ENCODE peak calls at places on chromosome 15, in four cellular contexts. One of them, this sample, is unnamed.

GRCh38 chr15:38028869-38029268 is 94.4 kb downstream of the TMCO5A start:
- DNase-seq in nucleus accumbens: no peak
- DNase-seq in stimulated activated CD8-positive, alpha-beta memory T cell treated with anti-CD3 and anti-CD28 coated beads, Interleukin-4, amount 100 ng/mL, for 1 hour: no peak
- DNase-seq in GM12865: no peak
- DNase-seq in this sample: peak; percentile 52

GRCh38 chr15:96124436-96124835 is 206.1 kb upstream of the NR2F2 start:
- DNase-seq in nucleus accumbens: no peak
- DNase-seq in stimulated activated CD8-positive, alpha-beta memory T cell treated with anti-CD3 and anti-CD28 coated beads, Interleukin-4, amount 100 ng/mL, for 1 hour: no peak
- DNase-seq in GM12865: no peak
- DNase-seq in this sample: no peak

GRCh38 chr15:83843511-83843910 is 189.6 kb downstream of the ADAMTSL3 start:
- DNase-seq in nucleus accumbens: no peak
- DNase-seq in stimulated activated CD8-positive, alpha-beta memory T cell treated with anti-CD3 and anti-CD28 coated beads, Interleukin-4, amount 100 ng/mL, for 1 hour: no peak
- DNase-seq in GM12865: no peak
- DNase-seq in this sample: no peak

GRCh38 chr15:58447244-58448010 is 15.6 kb downstream of the LIPC start:
- DNase-seq in nucleus accumbens: no peak
- DNase-seq in stimulated activated CD8-positive, alpha-beta memory T cell treated with anti-CD3 and anti-CD28 coated beads, Interleukin-4, amount 100 ng/mL, for 1 hour: no peak
- DNase-seq in GM12865: peak; percentile 30
- DNase-seq in this sample: peak; percentile 91

GRCh38 chr15:80093854-80094418 is 34.5 kb downstream of the ZFAND6 start:
- DNase-seq in nucleus accumbens: no peak
- DNase-seq in stimulated activated CD8-positive, alpha-beta memory T cell treated with anti-CD3 and anti-CD28 coated beads, Interleukin-4, amount 100 ng/mL, for 1 hour: no peak
- DNase-seq in GM12865: no peak
- DNase-seq in this sample: no peak

GRCh38 chr15:52749250-52749649 is 40.9 kb downstream of the ONECUT1 start:
- DNase-seq in nucleus accumbens: no peak
- DNase-seq in stimulated activated CD8-positive, alpha-beta memory T cell treated with anti-CD3 and anti-CD28 coated beads, Interleukin-4, amount 100 ng/mL, for 1 hour: no peak
- DNase-seq in GM12865: peak; percentile 46
- DNase-seq in this sample: no peak

GRCh38 chr15:33086500-33087141 is 107.9 kb downstream of the FMN1 start:
- DNase-seq in nucleus accumbens: no peak
- DNase-seq in stimulated activated CD8-positive, alpha-beta memory T cell treated with anti-CD3 and anti-CD28 coated beads, Interleukin-4, amount 100 ng/mL, for 1 hour: no peak
- DNase-seq in GM12865: peak; percentile 51
- DNase-seq in this sample: peak; percentile 81

GRCh38 chr15:55742498-55742926 is 440 bp downstream of the PRTG start:
- DNase-seq in nucleus accumbens: peak; percentile 32
- DNase-seq in stimulated activated CD8-positive, alpha-beta memory T cell treated with anti-CD3 and anti-CD28 coated beads, Interleukin-4, amount 100 ng/mL, for 1 hour: no peak
- DNase-seq in GM12865: peak; percentile 9
- DNase-seq in this sample: peak; percentile 48

GRCh38 chr15:48040166-48040817 is 80.5 kb upstream of the SLC24A5 start:
- DNase-seq in nucleus accumbens: peak; percentile 12
- DNase-seq in stimulated activated CD8-positive, alpha-beta memory T cell treated with anti-CD3 and anti-CD28 coated beads, Interleukin-4, amount 100 ng/mL, for 1 hour: no peak
- DNase-seq in GM12865: no peak
- DNase-seq in this sample: peak; percentile 89

GRCh38 chr15:76972420-76973361 is 22.2 kb upstream of the PSTPIP1 start:
- DNase-seq in nucleus accumbens: no peak
- DNase-seq in stimulated activated CD8-positive, alpha-beta memory T cell treated with anti-CD3 and anti-CD28 coated beads, Interleukin-4, amount 100 ng/mL, for 1 hour: no peak
- DNase-seq in GM12865: no peak
- DNase-seq in this sample: no peak

GRCh38 chr15:79901958-79902357 is 5.1 kb upstream of the MTHFS start:
- DNase-seq in nucleus accumbens: no peak
- DNase-seq in stimulated activated CD8-positive, alpha-beta memory T cell treated with anti-CD3 and anti-CD28 coated beads, Interleukin-4, amount 100 ng/mL, for 1 hour: no peak
- DNase-seq in GM12865: peak; percentile 83
- DNase-seq in this sample: no peak

GRCh38 chr15:70409388-70409787 is 311.7 kb upstream of the TLE3 start:
- DNase-seq in nucleus accumbens: no peak
- DNase-seq in stimulated activated CD8-positive, alpha-beta memory T cell treated with anti-CD3 and anti-CD28 coated beads, Interleukin-4, amount 100 ng/mL, for 1 hour: no peak
- DNase-seq in GM12865: no peak
- DNase-seq in this sample: no peak

GRCh38 chr15:70196314-70197291 is 98.9 kb upstream of the TLE3 start:
- DNase-seq in nucleus accumbens: no peak
- DNase-seq in stimulated activated CD8-positive, alpha-beta memory T cell treated with anti-CD3 and anti-CD28 coated beads, Interleukin-4, amount 100 ng/mL, for 1 hour: peak; percentile 17
- DNase-seq in GM12865: peak; percentile 91
- DNase-seq in this sample: no peak

GRCh38 chr15:57245714-57246113 is 130.6 kb upstream of the CGNL1 start:
- DNase-seq in nucleus accumbens: no peak
- DNase-seq in stimulated activated CD8-positive, alpha-beta memory T cell treated with anti-CD3 and anti-CD28 coated beads, Interleukin-4, amount 100 ng/mL, for 1 hour: no peak
- DNase-seq in GM12865: no peak
- DNase-seq in this sample: no peak

GRCh38 chr15:65211157-65211982 is at the start of gene CILP:
- DNase-seq in nucleus accumbens: no peak
- DNase-seq in stimulated activated CD8-positive, alpha-beta memory T cell treated with anti-CD3 and anti-CD28 coated beads, Interleukin-4, amount 100 ng/mL, for 1 hour: no peak
- DNase-seq in GM12865: no peak
- DNase-seq in this sample: peak; percentile 33

GRCh38 chr15:29849716-29850115 is 27.4 kb upstream of the TJP1 start:
- DNase-seq in nucleus accumbens: no peak
- DNase-seq in stimulated activated CD8-positive, alpha-beta memory T cell treated with anti-CD3 and anti-CD28 coated beads, Interleukin-4, amount 100 ng/mL, for 1 hour: no peak
- DNase-seq in GM12865: no peak
- DNase-seq in this sample: no peak

GRCh38 chr15:56719021-56719612 is 14.2 kb downstream of the ZNF280D start:
- DNase-seq in nucleus accumbens: no peak
- DNase-seq in stimulated activated CD8-positive, alpha-beta memory T cell treated with anti-CD3 and anti-CD28 coated beads, Interleukin-4, amount 100 ng/mL, for 1 hour: no peak
- DNase-seq in GM12865: peak; percentile 38
- DNase-seq in this sample: no peak

GRCh38 chr15:74662064-74662860 is 33.6 kb downstream of the EDC3 start:
- DNase-seq in nucleus accumbens: no peak
- DNase-seq in stimulated activated CD8-positive, alpha-beta memory T cell treated with anti-CD3 and anti-CD28 coated beads, Interleukin-4, amount 100 ng/mL, for 1 hour: no peak
- DNase-seq in GM12865: no peak
- DNase-seq in this sample: no peak

GRCh38 chr15:36843822-36844221 is 256.5 kb downstream of the MEIS2 start:
- DNase-seq in nucleus accumbens: no peak
- DNase-seq in stimulated activated CD8-positive, alpha-beta memory T cell treated with anti-CD3 and anti-CD28 coated beads, Interleukin-4, amount 100 ng/mL, for 1 hour: no peak
- DNase-seq in GM12865: no peak
- DNase-seq in this sample: no peak

GRCh38 chr15:73899197-73900128 is 26.1 kb downstream of the TBC1D21 start:
- DNase-seq in nucleus accumbens: no peak
- DNase-seq in stimulated activated CD8-positive, alpha-beta memory T cell treated with anti-CD3 and anti-CD28 coated beads, Interleukin-4, amount 100 ng/mL, for 1 hour: no peak
- DNase-seq in GM12865: no peak
- DNase-seq in this sample: peak; percentile 33

GRCh38 chr15:77173487-77173886 is 102.6 kb upstream of the TSPAN3 start:
- DNase-seq in nucleus accumbens: no peak
- DNase-seq in stimulated activated CD8-positive, alpha-beta memory T cell treated with anti-CD3 and anti-CD28 coated beads, Interleukin-4, amount 100 ng/mL, for 1 hour: no peak
- DNase-seq in GM12865: no peak
- DNase-seq in this sample: no peak

GRCh38 chr15:51267714-51268105 is 70.7 kb downstream of the CYP19A1 start:
- DNase-seq in nucleus accumbens: peak; percentile 43
- DNase-seq in stimulated activated CD8-positive, alpha-beta memory T cell treated with anti-CD3 and anti-CD28 coated beads, Interleukin-4, amount 100 ng/mL, for 1 hour: no peak
- DNase-seq in GM12865: no peak
- DNase-seq in this sample: peak; percentile 29